ENCODE peak calls at places on chromosome 3, in seven cellular contexts. H is heart left ventricle, K is H54, I is A549, N is upper lobe of left lung, T is IMR-90, D is H1. R is an unnamed sample.

GRCh38 chr3:49721861-49722781 is 1.6 kb downstream of the GMPPB start:
- DNase-seq in D (no peak), T (no peak), I (no peak), K (no peak), N (peak), H (no peak), R (no peak)

GRCh38 chr3:36969540-36970432 is 23.1 kb downstream of the EPM2AIP1 start:
- DNase-seq in N (no peak), D (no peak), I (peak), T (peak), K (peak), H (peak), R (no peak)

GRCh38 chr3:70108072-70108471 is 108.5 kb downstream of the SAMMSON start:
- DNase-seq in H (no peak), K (peak), N (no peak), I (peak), D (peak), T (peak), R (no peak)

GRCh38 chr3:175150812-175151411 is 291.8 kb downstream of the NAALADL2 start:
- DNase-seq in H (no peak), T (peak), N (no peak), D (no peak), I (no peak), K (no peak), R (no peak)

GRCh38 chr3:167187211-167187610 is 192.9 kb downstream of the ZBBX start:
- DNase-seq in T (no peak), H (no peak), N (no peak), D (no peak), I (no peak), K (no peak), R (no peak)

GRCh38 chr3:49707113-49707480 is 12.4 kb downstream of the AMIGO3 start:
- DNase-seq in I (no peak), K (peak), D (no peak), H (no peak), T (peak), N (no peak), R (no peak)

GRCh38 chr3:184368116-184368803 is 6.8 kb downstream of the POLR2H start:
- DNase-seq in T (no peak), N (no peak), H (no peak), D (no peak), I (no peak), K (no peak), R (no peak)

GRCh38 chr3:14451844-14452533 is 49.6 kb downstream of the SLC6A6 start:
- DNase-seq in H (peak), T (peak), K (peak), D (no peak), I (peak), N (peak), R (peak)

GRCh38 chr3:78872195-78872594 is 895.6 kb downstream of the ROBO1 start:
- DNase-seq in I (peak), K (no peak), H (no peak), N (no peak), T (no peak), D (no peak), R (no peak)

GRCh38 chr3:189001559-189001958 is 170.2 kb upstream of the TPRG1 start:
- DNase-seq in I (peak), H (no peak), K (peak), N (no peak), T (peak), D (no peak), R (no peak)

GRCh38 chr3:66004244-66004643 is 34.5 kb downstream of the MAGI1 start:
- DNase-seq in T (no peak), I (no peak), N (no peak), K (no peak), D (no peak), H (peak), R (no peak)

GRCh38 chr3:54830658-54831057 is 97.2 kb downstream of the LRTM1 start:
- DNase-seq in H (no peak), N (no peak), D (peak), T (peak), I (peak), K (peak), R (no peak)

GRCh38 chr3:26840272-26840870 is 217.8 kb downstream of the LRRC3B start:
- DNase-seq in N (no peak), H (no peak), T (no peak), K (no peak), I (no peak), D (no peak), R (no peak)

GRCh38 chr3:127673191-127674098 is 693 bp downstream of the ABTB1 start:
- DNase-seq in H (peak), T (peak), D (peak), K (peak), N (peak), I (peak), R (no peak)

GRCh38 chr3:190446492-190447301 is 3.0 kb downstream of the TMEM207 start:
- DNase-seq in D (no peak), T (no peak), N (no peak), K (no peak), H (no peak), I (no peak), R (no peak)

GRCh38 chr3:151770941-151771340 is 37.2 kb downstream of the AADACL2 start:
- DNase-seq in H (peak), K (no peak), N (peak), T (no peak), D (no peak), I (peak), R (no peak)

GRCh38 chr3:64327039-64327804 is 102.0 kb upstream of the PRICKLE2 start:
- DNase-seq in N (no peak), K (no peak), I (no peak), D (no peak), H (peak), T (no peak), R (no peak)

GRCh38 chr3:27451261-27451660 is 32.9 kb downstream of the SLC4A7 start:
- DNase-seq in H (no peak), D (no peak), I (no peak), K (no peak), N (no peak), T (peak), R (no peak)

GRCh38 chr3:104909188-104909587 is 457.5 kb upstream of the ALCAM start:
- DNase-seq in H (no peak), N (no peak), I (peak), K (no peak), D (no peak), T (peak), R (no peak)

GRCh38 chr3:150469931-150470740 is 62.0 kb downstream of the TSC22D2 start:
- DNase-seq in N (no peak), T (peak), D (no peak), I (peak), K (no peak), H (no peak), R (no peak)

GRCh38 chr3:190533511-190534282 is 19.8 kb downstream of the IL1RAP start:
- DNase-seq in K (peak), I (peak), H (peak), D (no peak), N (no peak), T (peak), R (no peak)

GRCh38 chr3:179113903-179114302 is 34.3 kb upstream of the PIK3CA start:
- DNase-seq in D (no peak), H (no peak), I (no peak), K (no peak), N (no peak), T (peak), R (no peak)

GRCh38 chr3:170387952-170388351 is 30.4 kb downstream of the SKIL start:
- DNase-seq in D (no peak), H (no peak), N (no peak), I (peak), T (peak), K (no peak), R (no peak)

GRCh38 chr3:170386468-170386867 is 29.0 kb downstream of the SKIL start:
- DNase-seq in N (no peak), K (no peak), I (no peak), H (no peak), T (no peak), D (no peak), R (no peak)

GRCh38 chr3:170383567-170383966 is 26.1 kb downstream of the SKIL start:
- DNase-seq in H (no peak), D (no peak), K (peak), N (no peak), I (no peak), T (peak), R (no peak)
- TF ChIP-seq POLR2A in H (no peak), D (no peak), K (no peak), N (no peak), I (no peak), T (no peak), R (no peak)

GRCh38 chr3:192840143-192840836 is 77.4 kb downstream of the MB21D2 start:
- DNase-seq in D (no peak), T (no peak), K (no peak), N (no peak), H (no peak), I (no peak), R (no peak)

GRCh38 chr3:192833177-192833890 is 84.3 kb downstream of the MB21D2 start:
- DNase-seq in T (peak), N (no peak), D (no peak), H (no peak), K (no peak), I (peak), R (no peak)

GRCh38 chr3:192834428-192834827 is 83.2 kb downstream of the MB21D2 start:
- DNase-seq in K (no peak), H (no peak), T (no peak), I (no peak), N (no peak), D (no peak), R (no peak)

GRCh38 chr3:192835818-192836468 is 81.7 kb downstream of the MB21D2 start:
- DNase-seq in I (no peak), N (no peak), K (no peak), D (no peak), T (peak), H (no peak), R (no peak)

DNA sequence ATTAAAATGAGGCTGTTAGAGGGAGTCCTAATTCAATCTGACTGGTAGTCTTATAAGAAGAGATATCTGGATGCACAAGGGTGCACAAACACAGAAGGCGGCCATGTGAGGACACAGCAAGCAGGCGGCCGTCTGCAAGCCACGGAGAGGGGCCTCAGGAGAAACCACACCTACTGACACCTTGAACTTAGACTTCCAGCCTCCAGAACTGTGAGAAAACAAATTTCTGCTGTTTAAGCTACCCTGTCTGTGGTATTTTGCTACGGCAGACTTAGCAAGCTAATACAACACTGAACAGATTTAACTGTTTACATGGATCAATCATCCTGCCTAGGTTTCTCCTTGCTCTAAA is 81.2 kb downstream of the MB21D2 start:
- DNase-seq in I (no peak), H (no peak), D (no peak), T (no peak), K (no peak), N (no peak), R (no peak)
- TF ChIP-seq POLR2A in I (no peak), H (no peak), D (no peak), T (no peak), K (no peak), N (no peak), R (no peak)

DNA sequence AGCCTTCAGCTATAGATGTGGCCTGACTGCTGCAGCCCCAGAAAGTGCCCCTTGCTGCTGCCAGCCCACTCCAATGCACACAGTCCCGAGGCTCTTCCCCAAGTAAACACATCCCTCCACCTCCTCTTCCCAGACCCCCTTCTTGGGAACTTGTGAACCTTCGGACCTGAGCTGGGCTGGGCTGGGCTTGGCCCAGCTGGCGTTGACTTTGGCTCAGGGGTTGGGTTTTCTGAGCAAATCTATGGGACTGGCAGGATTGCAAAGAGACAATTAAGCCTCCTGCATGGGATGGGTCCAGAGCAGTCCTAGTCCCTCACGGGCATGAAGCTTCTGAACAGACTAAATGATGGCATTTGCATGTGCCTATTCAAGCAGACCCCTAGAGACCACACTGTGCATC is 14.7 kb downstream of the VIPR1 start:
- DNase-seq in D (no peak), N (no peak), K (no peak), I (no peak), T (no peak), H (no peak), R (no peak)
- TF ChIP-seq POLR2A in D (no peak), N (no peak), K (no peak), I (no peak), T (no peak), H (no peak), R (no peak)

GRCh38 chr3:114758828-114759709 is 388.0 kb downstream of the ZBTB20 start:
- DNase-seq in N (no peak), D (no peak), K (no peak), T (peak), I (peak), H (no peak), R (no peak)

GRCh38 chr3:114762144-114762543 is 384.9 kb downstream of the ZBTB20 start:
- DNase-seq in I (no peak), N (no peak), D (no peak), K (no peak), T (no peak), H (no peak), R (no peak)

GRCh38 chr3:114760679-114761078 is 386.4 kb downstream of the ZBTB20 start:
- DNase-seq in N (no peak), H (no peak), D (no peak), T (no peak), K (no peak), I (no peak), R (no peak)

GRCh38 chr3:114756506-114757279 is 390.4 kb downstream of the ZBTB20 start:
- DNase-seq in T (peak), D (no peak), K (no peak), N (no peak), H (peak), I (peak), R (no peak)
- TF ChIP-seq POLR2A in T (no peak), D (no peak), K (no peak), N (no peak), H (no peak), I (no peak), R (no peak)

GRCh38 chr3:47476644-47477199 is 981 bp upstream of the SCAP start:
- DNase-seq in I (no peak), K (no peak), T (no peak), D (no peak), H (no peak), N (no peak), R (no peak)

GRCh38 chr3:47478022-47478421 is 2.3 kb upstream of the SCAP start:
- DNase-seq in H (no peak), I (no peak), K (no peak), N (no peak), D (no peak), T (no peak), R (no peak)

GRCh38 chr3:47476330-47476626 is 537 bp upstream of the SCAP start:
- DNase-seq in I (no peak), D (no peak), T (no peak), H (no peak), K (no peak), N (no peak), R (no peak)

GRCh38 chr3:47475029-47475569 is 642 bp downstream of the SCAP start:
- DNase-seq in K (no peak), D (no peak), N (no peak), H (no peak), I (no peak), T (peak), R (no peak)

GRCh38 chr3:47475570-47476329 is at the start of gene SCAP:
- DNase-seq in K (peak), N (peak), D (peak), H (peak), I (peak), T (peak), R (no peak)
- TF ChIP-seq POLR2A in K (peak), N (peak), D (no peak), H (peak), I (peak), T (no peak), R (no peak)

GRCh38 chr3:21644268-21644667 is 106.7 kb downstream of the ZNF385D start:
- DNase-seq in D (no peak), K (no peak), H (no peak), T (no peak), I (no peak), N (no peak), R (no peak)

GRCh38 chr3:21645121-21645897 is 105.7 kb downstream of the ZNF385D start:
- DNase-seq in I (no peak), N (no peak), D (no peak), T (peak), H (peak), K (no peak), R (no peak)

GRCh38 chr3:21649519-21649918 is 101.5 kb downstream of the ZNF385D start:
- DNase-seq in H (no peak), N (no peak), K (no peak), I (no peak), T (no peak), D (no peak), R (no peak)

GRCh38 chr3:21643752-21644151 is 107.3 kb downstream of the ZNF385D start:
- DNase-seq in I (no peak), T (no peak), H (no peak), K (no peak), D (no peak), N (no peak), R (no peak)

GRCh38 chr3:21647961-21648360 is 103.0 kb downstream of the ZNF385D start:
- DNase-seq in N (no peak), T (no peak), I (no peak), D (no peak), K (no peak), H (no peak), R (no peak)
- TF ChIP-seq POLR2A in N (no peak), T (no peak), I (no peak), D (no peak), K (no peak), H (no peak), R (no peak)

GRCh38 chr3:48240711-48241491 is at the start of gene ZNF589:
- DNase-seq in I (peak), N (peak), K (peak), H (peak), D (peak), T (peak), R (no peak)
- TF ChIP-seq POLR2A in I (peak), N (peak), K (peak), H (peak), D (peak), T (no peak), R (peak)